ENCODE peak calls at places on chromosomes 2 and 18, in five cellular contexts. X, Y, O, M and P are unnamed samples. For H3K4me1, the result is how much of the 10 kb centered on the place peaks cover.

GRCh38 chr2:121567957-121568409 is 37.3 kb downstream of the RNU4ATAC start:
- DNase-seq in X (no peak), Y (no peak), O (no peak), M (no peak), P (no peak)

GRCh38 chr2:201638331-201638730 is 5.0 kb downstream of the TMEM237 start:
- DNase-seq in X (no peak), Y (no peak), O (no peak), M (no peak), P (no peak)

GRCh38 chr18:47999801-48000248 is 69.4 kb upstream of the SMAD2 start:
- DNase-seq in X (no peak), Y (no peak), O (no peak), M (no peak), P (no peak)

GRCh38 chr2:88171966-88172365 is 1.8 kb downstream of the THNSL2 start:
- DNase-seq in X (no peak), Y (no peak), O (no peak), M (no peak), P (no peak)

GRCh38 chr2:191907545-191907944 is 60.7 kb upstream of the CAVIN2 start:
- DNase-seq in X (no peak), Y (no peak), O (no peak), M (no peak), P (no peak)

GRCh38 chr2:219308142-219309093 is 783 bp downstream of the PTPRN start:
- DNase-seq in X (peak), Y (peak), O (peak), M (no peak), P (peak)

GRCh38 chr2:70304501-70304900 is 2.6 kb upstream of the FAM136A start:
- DNase-seq in X (no peak), Y (peak), O (no peak), M (no peak), P (no peak)

GRCh38 chr2:201833796-201834195 is 27.5 kb downstream of the CDK15 start:
- DNase-seq in X (no peak), Y (no peak), O (no peak), M (no peak), P (no peak)

GRCh38 chr18:13494879-13495465 is 231.4 kb downstream of the FAM210A start:
- DNase-seq in X (no peak), Y (no peak), O (no peak), M (no peak), P (no peak)

GRCh38 chr2:184677171-184677570 is 78.8 kb downstream of the ZNF804A start:
- DNase-seq in X (no peak), Y (no peak), O (no peak), M (no peak), P (no peak)

GRCh38 chr2:197152451-197153228 is 157.9 kb downstream of the ANKRD44 start:
- DNase-seq in X (peak), Y (no peak), O (peak), M (no peak), P (no peak)

GRCh38 chr2:160392201-160392600 is 101.4 kb downstream of the RBMS1 start:
- DNase-seq in X (no peak), Y (no peak), O (no peak), M (no peak), P (no peak)

GRCh38 chr2:160387558-160388262 is 105.9 kb downstream of the RBMS1 start:
- DNase-seq in X (no peak), Y (no peak), O (no peak), M (no peak), P (no peak)

GRCh38 chr2:160388464-160389263 is 104.9 kb downstream of the RBMS1 start:
- DNase-seq in X (peak), Y (no peak), O (peak), M (no peak), P (peak)

GRCh38 chr2:160389875-160390274 is 103.7 kb downstream of the RBMS1 start:
- DNase-seq in X (no peak), Y (no peak), O (no peak), M (no peak), P (no peak)

DNA sequence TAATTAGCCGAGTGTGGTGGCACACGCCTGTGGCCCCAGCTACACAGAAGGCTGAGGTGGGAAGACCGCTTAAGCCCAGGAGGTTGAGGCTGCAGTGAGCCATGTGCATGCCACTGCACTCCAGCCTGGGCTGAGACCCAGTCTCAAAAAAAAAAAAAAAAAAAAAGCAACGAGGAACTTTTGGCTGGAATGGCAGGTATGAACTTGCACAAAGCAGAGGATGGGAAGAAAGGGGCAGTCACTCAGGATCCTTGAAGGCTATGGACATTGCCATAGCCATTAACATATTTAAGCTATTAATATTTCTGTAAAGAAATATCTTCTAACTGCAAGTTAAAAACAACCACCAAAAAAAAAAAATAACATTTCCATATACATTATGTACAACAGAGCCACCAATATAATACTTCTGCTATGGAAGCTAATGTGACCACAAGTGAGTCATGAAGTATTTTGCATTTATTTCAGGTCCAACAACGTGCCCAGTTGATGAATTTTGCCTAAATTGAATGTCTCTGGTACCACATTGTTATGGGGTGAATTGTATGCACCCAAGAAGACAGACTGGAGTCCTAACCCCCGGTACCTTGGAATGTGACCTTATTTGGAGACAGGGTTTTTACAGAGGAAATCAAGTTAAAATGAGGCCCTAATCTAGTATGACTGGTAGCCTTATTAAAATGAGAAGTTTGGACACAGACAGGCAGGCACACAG is 102.9 kb downstream of the RBMS1 start:
- DNase-seq in X (no peak), Y (no peak), O (no peak), M (no peak), P (no peak)
- H3K4me1 ChIP-seq in X (half or more), Y (under half), O (half or more), M (under half), P (half or more)

GRCh38 chr2:228082571-228082970 is 98.9 kb downstream of the SPHKAP start:
- DNase-seq in X (no peak), Y (no peak), O (no peak), M (no peak), P (no peak)

GRCh38 chr2:228083131-228083530 is 98.4 kb downstream of the SPHKAP start:
- DNase-seq in X (no peak), Y (no peak), O (no peak), M (no peak), P (no peak)

GRCh38 chr2:228084717-228085116 is 96.8 kb downstream of the SPHKAP start:
- DNase-seq in X (no peak), Y (no peak), O (no peak), M (no peak), P (no peak)

DNA sequence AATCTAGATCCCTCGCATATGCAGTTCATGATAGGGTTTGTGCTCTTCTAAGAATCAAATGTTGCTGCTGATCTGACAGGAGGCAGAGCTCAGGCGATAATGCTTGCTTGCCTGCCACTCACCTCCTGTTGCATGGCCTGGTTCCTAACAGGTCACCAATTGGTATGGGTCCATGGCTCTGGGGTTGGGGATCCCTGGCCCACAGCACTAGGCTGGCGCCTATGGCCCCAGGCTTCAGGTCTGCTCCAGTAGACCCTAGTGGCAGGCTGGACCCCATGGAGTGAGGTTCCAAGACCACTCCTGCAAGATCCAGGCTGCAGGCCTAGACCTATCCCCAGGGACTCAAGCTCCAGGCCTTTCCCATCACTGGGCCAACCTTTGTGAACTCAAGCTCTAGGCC is 102.3 kb downstream of the SPHKAP start:
- DNase-seq in X (no peak), Y (no peak), O (no peak), M (no peak), P (no peak)
- H3K4me1 ChIP-seq in X (under half), Y (under half), O (under half), M (under half), P (under half)

DNA sequence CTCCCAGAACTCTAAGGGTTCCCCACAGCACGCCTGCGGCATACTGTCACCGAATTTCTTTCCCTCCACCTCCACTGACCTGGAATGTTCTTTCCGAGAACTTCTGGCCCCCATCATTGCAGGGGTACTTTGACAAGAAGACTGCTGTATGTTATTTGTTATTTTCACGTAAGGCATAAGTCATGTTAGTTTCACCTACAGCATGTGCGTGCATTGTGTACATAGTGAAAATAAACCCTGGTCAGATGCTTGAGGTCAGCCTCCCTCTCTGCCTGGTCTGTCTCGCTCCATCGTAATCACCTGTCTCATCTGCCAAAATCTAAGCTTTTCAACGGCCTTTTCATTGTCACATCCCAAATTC is 4.1 kb downstream of the ABCG8 start:
- DNase-seq in X (no peak), Y (no peak), O (no peak), M (no peak), P (no peak)
- H3K4me1 ChIP-seq in X (under half), Y (under half), O (under half), M (under half), P (under half)

DNA sequence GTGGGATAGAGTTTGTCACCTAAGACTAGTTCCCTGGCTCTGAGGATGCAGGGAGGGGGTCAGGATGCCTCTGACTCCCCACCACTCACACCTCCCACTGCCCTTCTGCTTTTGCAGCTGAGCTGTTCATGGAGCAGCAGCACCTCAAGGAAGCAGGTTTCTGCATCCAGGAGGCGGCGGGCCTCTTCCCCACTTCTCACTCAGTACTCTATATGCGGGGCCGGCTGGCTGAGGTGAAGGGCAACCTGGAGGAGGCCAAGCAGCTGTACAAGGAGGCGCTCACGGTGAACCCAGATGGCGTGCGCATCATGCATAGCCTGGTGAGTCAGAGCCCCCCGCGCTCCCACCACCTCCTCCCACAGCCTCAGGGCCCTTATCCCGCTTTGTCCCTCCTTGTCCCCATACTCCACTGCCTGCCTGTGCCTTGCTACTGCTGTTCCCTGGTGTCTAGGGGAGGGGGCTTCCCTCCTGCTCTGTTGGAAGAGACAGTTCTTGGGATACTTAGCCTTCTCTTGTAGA is 94.4 kb downstream of the STPG4 start:
- DNase-seq in X (no peak), Y (no peak), O (no peak), M (no peak), P (no peak)
- H3K4me1 ChIP-seq in X (under half), Y (under half), O (under half), M (under half), P (under half)

GRCh38 chr2:177241771-177242135 is 22.8 kb downstream of the NFE2L2 start:
- DNase-seq in X (no peak), Y (no peak), O (no peak), M (no peak), P (no peak)
- H3K4me1 ChIP-seq in X (half or more), Y (half or more), O (half or more), M (under half), P (half or more)

DNA sequence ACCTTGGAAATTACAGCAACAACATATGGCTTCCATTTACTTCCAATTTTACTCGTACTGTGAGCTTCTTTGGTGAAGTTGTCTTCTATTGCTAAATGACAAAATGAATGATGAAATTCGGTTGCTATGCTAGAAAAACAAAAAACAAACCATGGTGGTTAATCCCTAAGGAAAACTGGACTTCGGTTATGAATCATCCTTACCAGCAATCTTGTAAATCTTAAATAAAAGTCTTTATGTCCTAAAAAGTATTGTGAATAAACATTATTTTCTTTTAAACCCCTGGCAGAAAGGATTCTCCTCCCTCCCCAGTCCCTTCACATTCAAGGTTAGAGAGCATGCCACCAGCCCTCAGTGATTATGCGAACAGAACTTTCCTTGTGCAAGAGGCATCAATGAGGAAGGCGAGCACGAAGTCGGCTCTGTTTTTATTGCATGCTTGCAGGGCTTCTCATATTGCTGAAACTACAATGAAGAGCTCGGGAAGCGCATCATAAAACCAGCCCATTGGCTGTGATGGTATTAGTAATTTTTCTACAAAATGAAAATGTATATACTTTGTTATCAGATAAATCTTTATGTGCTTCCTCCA is 62.8 kb downstream of the ZNF521 start:
- DNase-seq in X (no peak), Y (no peak), O (no peak), M (no peak), P (no peak)
- H3K4me1 ChIP-seq in X (under half), Y (under half), O (under half), M (under half), P (under half)

GRCh38 chr2:158486970-158487325 is 30.2 kb downstream of the PKP4 start:
- DNase-seq in X (no peak), Y (no peak), O (no peak), M (no peak), P (no peak)

GRCh38 chr2:158488442-158489216 is 31.9 kb downstream of the PKP4 start:
- DNase-seq in X (no peak), Y (peak), O (no peak), M (no peak), P (no peak)

GRCh38 chr2:158486150-158486969 is 29.6 kb downstream of the PKP4 start:
- DNase-seq in X (no peak), Y (no peak), O (no peak), M (no peak), P (no peak)

GRCh38 chr2:158489366-158490112 is 32.8 kb downstream of the PKP4 start:
- DNase-seq in X (no peak), Y (peak), O (no peak), M (no peak), P (no peak)

DNA sequence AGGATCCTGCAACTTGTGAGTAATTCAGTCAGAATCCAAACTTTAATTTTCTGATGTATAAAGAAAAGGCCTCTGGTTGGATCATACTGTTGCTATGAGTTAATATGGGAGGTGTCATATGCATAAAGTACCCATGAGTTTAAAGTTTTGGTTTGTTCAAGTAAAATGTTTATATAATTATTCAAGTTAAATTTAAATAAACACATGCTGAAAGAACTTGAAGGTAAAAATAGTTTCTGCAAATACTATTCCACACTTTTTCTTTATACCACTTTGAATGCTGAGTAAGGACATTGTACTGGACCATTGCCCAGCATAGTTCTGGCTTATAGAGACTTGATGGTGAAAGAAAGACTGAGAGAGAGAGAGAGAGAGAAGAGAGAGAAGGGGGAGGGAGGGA is 30.7 kb downstream of the PKP4 start:
- DNase-seq in X (no peak), Y (no peak), O (no peak), M (no peak), P (no peak)
- H3K4me1 ChIP-seq in X (under half), Y (half or more), O (under half), M (under half), P (under half)

GRCh38 chr2:157471078-157471477 is 27.2 kb upstream of the CYTIP start:
- DNase-seq in X (no peak), Y (no peak), O (no peak), M (no peak), P (no peak)
- H3K4me1 ChIP-seq in X (under half), Y (under half), O (under half), M (under half), P (under half)

DNA sequence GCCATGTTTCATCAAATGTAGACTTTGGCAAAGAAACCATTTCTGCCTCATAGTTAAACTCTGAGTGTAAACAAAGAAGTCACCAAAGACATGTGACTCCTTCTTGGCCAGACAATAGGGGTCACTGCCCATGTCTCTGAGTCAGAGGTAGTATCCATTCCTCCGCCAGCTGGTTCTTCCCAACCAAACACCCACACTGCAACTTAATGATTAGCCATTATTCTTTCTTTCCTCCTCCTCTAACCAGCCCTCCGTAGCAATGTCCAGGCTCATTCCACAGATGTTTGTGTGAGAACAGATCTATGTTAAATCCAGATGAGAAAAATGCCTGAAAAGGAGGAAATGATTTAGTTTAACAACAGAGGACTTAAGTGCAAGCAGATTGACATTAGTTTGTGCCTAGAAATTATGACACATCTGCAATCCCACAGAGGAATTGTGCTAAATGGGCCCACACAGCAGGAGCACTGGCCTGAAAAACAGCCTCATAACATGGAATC is 127.9 kb upstream of the SH3BP4 start:
- DNase-seq in X (no peak), Y (no peak), O (no peak), M (no peak), P (no peak)
- H3K4me1 ChIP-seq in X (under half), Y (under half), O (under half), M (under half), P (under half)